ENCODE peak calls at places on chromosomes 13 and 19, in six cellular contexts. V is CD8-positive, alpha-beta T cell; R is glutamatergic neuron; C is omental fat pad; P is cardiac fibroblast; U is AG09319. H is an unnamed sample.

GRCh38 chr19:15115762-15116615 is 8.8 kb downstream of the SYDE1 start:
- DNase-seq in U (no peak), P (no peak), V (no peak), C (no peak), R (no peak), H (no peak)

GRCh38 chr13:56886398-56886797 is 254.3 kb upstream of the PRR20A start:
- DNase-seq in U (no peak), P (no peak), C (no peak), V (no peak), R (no peak), H (no peak)

GRCh38 chr13:61414136-61414535 is 1.5 kb downstream of the PCDH20 start:
- DNase-seq in C (no peak), P (no peak), R (no peak), V (no peak), U (no peak), H (no peak)

GRCh38 chr13:45073809-45074208 is 46.5 kb upstream of the GTF2F2 start:
- DNase-seq in U (no peak), R (no peak), P (no peak), C (no peak), V (no peak), H (no peak)

GRCh38 chr19:45940515-45940805 is 25.9 kb upstream of the NANOS2 start:
- DNase-seq in U (no peak), P (no peak), R (no peak), V (no peak), C (no peak), H (no peak)

GRCh38 chr13:74114202-74114601 is 20.0 kb downstream of the KLF12 start:
- DNase-seq in V (no peak), P (peak; percentile 61), C (no peak), R (no peak), U (peak; percentile 39), H (no peak)

GRCh38 chr19:47153266-47153665 is 22.6 kb downstream of the SAE1 start:
- DNase-seq in U (no peak), V (no peak), R (no peak), C (no peak), P (no peak), H (no peak)

GRCh38 chr19:33063356-33064116 is 1.2 kb downstream of the RHPN2 start:
- DNase-seq in U (no peak), C (no peak), P (peak; percentile 45), V (no peak), R (no peak), H (peak; percentile 22)

GRCh38 chr13:71067164-71067815 is 799.7 kb downstream of the DACH1 start:
- DNase-seq in P (no peak), V (no peak), R (no peak), C (no peak), U (no peak), H (no peak)

GRCh38 chr13:73870036-73870741 is 264.0 kb downstream of the KLF12 start:
- DNase-seq in V (no peak), P (peak; percentile 81), C (no peak), U (no peak), R (no peak), H (no peak)

GRCh38 chr19:41323023-41323422 is 13.1 kb downstream of the CCDC97 start:
- DNase-seq in V (no peak), U (no peak), C (no peak), R (no peak), P (peak; percentile 75), H (peak; percentile 24)

GRCh38 chr13:32902898-32903297 is 113.3 kb upstream of the KL start:
- DNase-seq in R (no peak), V (no peak), C (no peak), U (no peak), P (peak; percentile 59), H (no peak)

GRCh38 chr13:20703785-20704458 is 423 bp downstream of the IL17D start:
- DNase-seq in R (peak; percentile 85), P (peak; percentile 65), V (peak; percentile 72), C (no peak), U (no peak), H (peak; percentile 81)

GRCh38 chr13:40165533-40165932 is 500.9 kb downstream of the FOXO1 start:
- DNase-seq in P (no peak), V (no peak), R (no peak), C (no peak), U (no peak), H (no peak)

GRCh38 chr19:27684293-27684692 is 1528.7 kb downstream of the UQCRFS1 start:
- DNase-seq in C (no peak), U (no peak), R (no peak), V (no peak), P (no peak), H (no peak)

GRCh38 chr13:59086147-59086546 is 1077.6 kb downstream of the DIAPH3 start:
- DNase-seq in V (no peak), C (no peak), U (no peak), P (peak; percentile 91), R (no peak), H (no peak)

GRCh38 chr13:98873377-98874028 is 104.4 kb downstream of the DOCK9 start:
- DNase-seq in U (no peak), R (no peak), V (no peak), C (no peak), P (no peak), H (no peak)

GRCh38 chr13:98871727-98872126 is 106.1 kb downstream of the DOCK9 start:
- DNase-seq in U (no peak), C (no peak), P (no peak), V (no peak), R (no peak), H (no peak)

GRCh38 chr13:98866882-98867281 is 111.0 kb downstream of the DOCK9 start:
- DNase-seq in U (no peak), R (no peak), C (no peak), P (no peak), V (no peak), H (no peak)

GRCh38 chr13:98868932-98869331 is 108.9 kb downstream of the DOCK9 start:
- DNase-seq in C (no peak), U (no peak), R (no peak), V (no peak), P (no peak), H (no peak)

GRCh38 chr13:98869408-98870090 is 108.3 kb downstream of the DOCK9 start:
- DNase-seq in R (no peak), U (no peak), P (peak; percentile 49), C (no peak), V (no peak), H (no peak)
- TF ChIP-seq CTCF in R (peak; percentile 55), U (no peak), P (peak; percentile 24), C (no peak), V (no peak), H (no peak)

GRCh38 chr13:99865420-99865930 is 106.1 kb downstream of the ZIC5 start:
- DNase-seq in V (no peak), P (no peak), R (no peak), C (no peak), U (no peak), H (no peak)

GRCh38 chr13:99866781-99867180 is 104.8 kb downstream of the ZIC5 start:
- DNase-seq in P (no peak), V (no peak), R (no peak), U (no peak), C (no peak), H (no peak)

GRCh38 chr13:99869830-99870229 is 101.7 kb downstream of the ZIC5 start:
- DNase-seq in U (no peak), P (no peak), V (no peak), C (no peak), R (no peak), H (no peak)

GRCh38 chr13:99868767-99869166 is 102.8 kb downstream of the ZIC5 start:
- DNase-seq in C (no peak), R (no peak), U (no peak), V (no peak), P (no peak), H (no peak)

DNA sequence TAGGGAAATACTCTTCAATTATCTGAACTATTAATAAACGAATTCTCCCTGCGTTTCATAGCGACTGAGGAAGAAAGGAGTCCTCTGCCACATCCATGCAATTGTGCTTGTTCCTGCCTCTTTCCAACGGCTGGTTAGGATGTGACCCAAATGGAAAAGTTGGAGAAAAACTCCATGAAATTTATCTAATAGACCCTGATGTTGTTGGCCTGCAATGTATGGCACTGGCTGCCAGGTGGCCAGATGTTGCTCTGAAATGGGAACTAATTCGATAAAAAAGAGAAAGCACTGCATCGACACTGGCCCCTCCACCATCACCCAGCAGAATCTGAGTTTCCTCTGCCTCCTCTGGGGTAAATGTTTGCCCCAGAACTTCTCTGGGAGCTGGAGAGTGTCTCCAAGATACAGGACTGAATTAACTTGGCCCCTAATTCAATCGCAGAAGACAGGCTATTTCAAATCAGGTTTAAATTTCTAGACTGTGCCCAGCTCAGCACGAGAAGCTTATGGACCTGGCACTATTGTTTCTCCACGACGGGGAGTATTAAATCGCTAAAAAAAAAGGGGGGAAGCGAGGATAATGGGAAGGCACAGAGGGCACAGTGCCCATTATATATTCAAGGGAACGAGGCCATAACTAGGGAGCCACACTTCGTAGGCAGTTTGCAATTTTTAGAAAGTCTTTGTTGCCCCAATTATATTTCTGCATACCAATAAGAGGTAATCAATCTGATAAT is 103.9 kb downstream of the ZIC5 start:
- DNase-seq in R (no peak), V (no peak), P (no peak), U (no peak), C (no peak), H (no peak)
- TF ChIP-seq CTCF in R (no peak), V (no peak), P (no peak), U (no peak), C (no peak), H (no peak)

DNA sequence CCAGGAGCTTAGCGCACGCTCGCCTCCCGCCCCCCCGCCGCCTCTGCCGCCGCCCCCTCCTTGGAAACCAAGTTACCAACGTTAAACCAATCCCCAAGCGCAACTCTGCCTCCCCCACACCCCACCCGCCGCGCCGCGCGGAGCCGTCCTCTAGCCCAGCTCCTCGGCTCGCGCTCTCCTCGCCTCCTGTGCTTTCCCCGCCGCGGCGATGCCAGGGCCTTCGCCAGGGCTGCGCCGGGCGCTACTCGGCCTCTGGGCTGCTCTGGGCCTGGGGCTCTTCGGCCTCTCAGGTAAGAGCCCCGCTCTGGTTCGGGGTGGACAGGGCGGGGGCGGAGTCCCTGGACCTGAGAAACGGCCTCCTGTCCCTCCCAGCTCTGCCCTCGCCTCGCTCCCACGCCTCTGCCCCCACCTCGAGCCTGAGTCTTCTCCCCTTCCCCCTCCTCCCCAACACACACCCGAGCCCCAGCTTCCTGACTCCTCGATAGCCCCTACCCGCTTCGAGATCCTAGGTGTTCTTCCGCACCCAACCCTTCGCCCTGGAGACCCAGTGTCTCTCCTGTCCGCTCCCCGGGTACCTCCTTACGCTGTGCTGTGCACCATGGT is at the start of gene ICAM5:
- DNase-seq in P (no peak), U (no peak), V (no peak), C (no peak), R (peak; percentile 40), H (peak; percentile 56)
- TF ChIP-seq CTCF in P (no peak), U (no peak), V (no peak), C (no peak), R (no peak), H (no peak)

GRCh38 chr19:17393914-17394313 is at the start of gene CCDC194:
- DNase-seq in V (no peak), P (no peak), R (no peak), C (no peak), U (no peak), H (no peak)

GRCh38 chr19:17390665-17391370 is 3.2 kb downstream of the CCDC194 start:
- DNase-seq in R (peak; percentile 98), C (peak; percentile 82), V (peak; percentile 81), P (peak; percentile 85), U (peak; percentile 59), H (peak; percentile 98)

GRCh38 chr19:17389288-17389687 is 4.7 kb downstream of the CCDC194 start:
- DNase-seq in R (no peak), V (no peak), C (no peak), U (no peak), P (no peak), H (no peak)

GRCh38 chr19:17389957-17390664 is 3.9 kb downstream of the CCDC194 start:
- DNase-seq in C (no peak), R (peak; percentile 41), V (no peak), U (no peak), P (no peak), H (no peak)

GRCh38 chr19:17391371-17392151 is 2.4 kb downstream of the CCDC194 start:
- DNase-seq in U (no peak), P (no peak), R (no peak), V (no peak), C (no peak), H (no peak)
- TF ChIP-seq CTCF in U (no peak), P (no peak), R (no peak), V (no peak), C (no peak), H (no peak)

H was measured in nephron progenitor cell.